ENCODE peak calls at places on chromosomes 16 and 17, in five cellular contexts. Y is adipocyte; W is stimulated activated CD4-positive, alpha-beta T cell treated with anti-CD3 and anti-CD28 coated beads, Interleukin-12 subunit alpha, Interleukin-12 subunit beta, amount 100 ng/mL, for 4 hours; U is NCI-H1092 treated with DMSO at 0.1 percent for 48 hours; C is A549. D is an unnamed sample.

GRCh38 chr17:73198201-73198929 is 5.5 kb downstream of the COG1 start:
- DNase-seq in Y (no peak), W (no peak), U (no peak), C (no peak), D (no peak)

GRCh38 chr16:66959645-66960177 is 1.4 kb upstream of the CES3 start:
- DNase-seq in Y (no peak), W (no peak), U (no peak), C (no peak), D (no peak)

GRCh38 chr16:87851141-87851587 is 18.1 kb downstream of the SLC7A5 start:
- DNase-seq in Y (no peak), W (no peak), U (no peak), C (no peak), D (no peak)

GRCh38 chr17:44363613-44364159 is at the start of gene FAM171A2:
- DNase-seq in Y (peak; percentile 87), W (peak; percentile 67), U (peak; percentile 55), C (peak; percentile 74), D (peak; percentile 55)

GRCh38 chr17:39963826-39964225 is 1.0 kb downstream of the GSDMA start:
- DNase-seq in Y (no peak), W (no peak), U (no peak), C (no peak), D (no peak)

GRCh38 chr17:47219621-47220475 is 10.7 kb downstream of the MYL4 start:
- DNase-seq in Y (no peak), W (no peak), U (no peak), C (no peak), D (no peak)

GRCh38 chr16:50093607-50094570 is 28.1 kb downstream of the HEATR3 start:
- DNase-seq in Y (no peak), W (no peak), U (no peak), C (no peak), D (no peak)

GRCh38 chr16:66845791-66846221 is 1.6 kb downstream of the CA7 start:
- DNase-seq in Y (no peak), W (no peak), U (peak; percentile 17), C (no peak), D (no peak)

GRCh38 chr17:19904924-19905323 is 37.2 kb upstream of the ULK2 start:
- DNase-seq in Y (no peak), W (no peak), U (no peak), C (no peak), D (no peak)

GRCh38 chr16:66085651-66086050 is 280.8 kb upstream of the CDH5 start:
- DNase-seq in Y (no peak), W (no peak), U (no peak), C (no peak), D (no peak)

GRCh38 chr16:13999895-14000425 is 71.2 kb upstream of the MRTFB start:
- DNase-seq in Y (no peak), W (no peak), U (no peak), C (no peak), D (no peak)

GRCh38 chr17:18995220-18995619 is 9.3 kb downstream of the FAM83G start:
- DNase-seq in Y (no peak), W (no peak), U (no peak), C (no peak), D (no peak)

GRCh38 chr16:31148281-31148728 is 1.6 kb downstream of the PRSS36 start:
- DNase-seq in Y (no peak), W (no peak), U (no peak), C (no peak), D (peak; percentile 24)

GRCh38 chr17:55152236-55152635 is 112.5 kb upstream of the HLF start:
- DNase-seq in Y (no peak), W (no peak), U (no peak), C (no peak), D (no peak)

GRCh38 chr16:47230296-47230695 is 86.6 kb upstream of the NETO2 start:
- DNase-seq in Y (no peak), W (no peak), U (no peak), C (no peak), D (no peak)

GRCh38 chr17:48605991-48606891 is 1.5 kb upstream of the HOXB6 start:
- DNase-seq in Y (no peak), W (no peak), U (no peak), C (no peak), D (no peak)

GRCh38 chr16:14401839-14402115 is 228.3 kb downstream of the PARN start:
- DNase-seq in Y (no peak), W (no peak), U (no peak), C (no peak), D (no peak)

GRCh38 chr16:70390774-70391173 is 44.1 kb downstream of the DDX19A start:
- DNase-seq in Y (no peak), W (no peak), U (no peak), C (no peak), D (no peak)

GRCh38 chr17:8075574-8076342 is 11.8 kb downstream of the ALOX12B start:
- DNase-seq in Y (no peak), W (no peak), U (no peak), C (no peak), D (no peak)

GRCh38 chr17:28484296-28484695 is 10.9 kb downstream of the SLC13A2 start:
- DNase-seq in Y (no peak), W (no peak), U (no peak), C (no peak), D (no peak)